ENCODE peak calls at places on chromosomes 16 and 17, in seven cellular contexts. One of them, this sample, is unnamed.

GRCh38 chr17:1769826-1770477 is 8.1 kb downstream of the SERPINF1 start:
- DNase-seq in GM12865: no peak
- DNase-seq in mucosa of descending colon: no peak
- DNase-seq in fibroblast of lung: no peak
- DNase-seq in OCI-LY7: no peak
- DNase-seq in lung: no peak
- DNase-seq in fibroblast of the aortic adventitia: no peak
- DNase-seq in this sample: no peak

GRCh38 chr16:61555718-61556441 is 480.4 kb downstream of the CDH8 start:
- DNase-seq in fibroblast of lung: no peak
- DNase-seq in OCI-LY7: no peak
- DNase-seq in GM12865: no peak
- DNase-seq in mucosa of descending colon: no peak
- DNase-seq in fibroblast of the aortic adventitia: no peak
- DNase-seq in lung: no peak
- DNase-seq in this sample: no peak

GRCh38 chr16:58127634-58128033 is 1.5 kb downstream of the CFAP20 start:
- DNase-seq in lung: no peak
- DNase-seq in mucosa of descending colon: no peak
- DNase-seq in OCI-LY7: peak; percentile 28
- DNase-seq in fibroblast of lung: no peak
- DNase-seq in GM12865: no peak
- DNase-seq in fibroblast of the aortic adventitia: peak; percentile 20
- DNase-seq in this sample: no peak

GRCh38 chr16:1458336-1458976 is 14.1 kb upstream of the CCDC154 start:
- DNase-seq in GM12865: peak; percentile 28
- DNase-seq in fibroblast of lung: no peak
- DNase-seq in OCI-LY7: no peak
- DNase-seq in lung: no peak
- DNase-seq in mucosa of descending colon: no peak
- DNase-seq in fibroblast of the aortic adventitia: no peak
- DNase-seq in this sample: peak; percentile 67

GRCh38 chr16:49492896-49493620 is 119.5 kb downstream of the C16orf78 start:
- DNase-seq in fibroblast of lung: no peak
- DNase-seq in mucosa of descending colon: no peak
- DNase-seq in GM12865: no peak
- DNase-seq in lung: no peak
- DNase-seq in fibroblast of the aortic adventitia: no peak
- DNase-seq in OCI-LY7: no peak
- DNase-seq in this sample: no peak

GRCh38 chr17:61556224-61557188 is 34.5 kb downstream of the NACA2 start:
- DNase-seq in lung: no peak
- DNase-seq in GM12865: no peak
- DNase-seq in fibroblast of the aortic adventitia: peak; percentile 9
- DNase-seq in fibroblast of lung: peak; percentile 37
- DNase-seq in OCI-LY7: peak; percentile 38
- DNase-seq in mucosa of descending colon: no peak
- DNase-seq in this sample: no peak

GRCh38 chr16:49631521-49632041 is 224.3 kb downstream of the ZNF423 start:
- DNase-seq in mucosa of descending colon: no peak
- DNase-seq in lung: no peak
- DNase-seq in OCI-LY7: no peak
- DNase-seq in fibroblast of the aortic adventitia: peak; percentile 81
- DNase-seq in GM12865: no peak
- DNase-seq in fibroblast of lung: peak; percentile 77
- DNase-seq in this sample: no peak

GRCh38 chr16:77780378-77780837 is 8.0 kb upstream of the VAT1L start:
- DNase-seq in OCI-LY7: no peak
- DNase-seq in GM12865: no peak
- DNase-seq in lung: no peak
- DNase-seq in fibroblast of the aortic adventitia: peak; percentile 90
- DNase-seq in mucosa of descending colon: no peak
- DNase-seq in fibroblast of lung: peak; percentile 99
- DNase-seq in this sample: no peak

GRCh38 chr17:32396343-32396742 is 46.4 kb downstream of the ZNF207 start:
- DNase-seq in OCI-LY7: no peak
- DNase-seq in GM12865: no peak
- DNase-seq in mucosa of descending colon: no peak
- DNase-seq in fibroblast of the aortic adventitia: no peak
- DNase-seq in lung: no peak
- DNase-seq in fibroblast of lung: no peak
- DNase-seq in this sample: no peak

GRCh38 chr16:24984101-24984500 is 31.1 kb downstream of the ARHGAP17 start:
- DNase-seq in fibroblast of the aortic adventitia: no peak
- DNase-seq in GM12865: no peak
- DNase-seq in mucosa of descending colon: no peak
- DNase-seq in fibroblast of lung: no peak
- DNase-seq in lung: no peak
- DNase-seq in OCI-LY7: no peak
- DNase-seq in this sample: no peak

GRCh38 chr16:548586-548985 is 11.6 kb upstream of the PRR35 start:
- DNase-seq in mucosa of descending colon: no peak
- DNase-seq in lung: no peak
- DNase-seq in fibroblast of lung: no peak
- DNase-seq in GM12865: no peak
- DNase-seq in fibroblast of the aortic adventitia: no peak
- DNase-seq in OCI-LY7: no peak
- DNase-seq in this sample: no peak

GRCh38 chr16:7983671-7984070 is 606.6 kb downstream of the TMEM114 start:
- DNase-seq in GM12865: no peak
- DNase-seq in fibroblast of the aortic adventitia: no peak
- DNase-seq in mucosa of descending colon: no peak
- DNase-seq in lung: no peak
- DNase-seq in OCI-LY7: no peak
- DNase-seq in fibroblast of lung: no peak
- DNase-seq in this sample: no peak

GRCh38 chr16:3578121-3578520 is 918 bp upstream of the NLRC3 start:
- DNase-seq in fibroblast of lung: no peak
- DNase-seq in OCI-LY7: peak; percentile 63
- DNase-seq in lung: no peak
- DNase-seq in mucosa of descending colon: no peak
- DNase-seq in GM12865: peak; percentile 60
- DNase-seq in fibroblast of the aortic adventitia: no peak
- DNase-seq in this sample: no peak

GRCh38 chr17:79618383-79619067 is 7.7 kb upstream of the RBFOX3 start:
- DNase-seq in OCI-LY7: no peak
- DNase-seq in lung: no peak
- DNase-seq in fibroblast of lung: no peak
- DNase-seq in mucosa of descending colon: peak; percentile 3
- DNase-seq in GM12865: no peak
- DNase-seq in fibroblast of the aortic adventitia: no peak
- DNase-seq in this sample: no peak

GRCh38 chr16:86510465-86511261 is at the start of gene FOXF1:
- DNase-seq in GM12865: peak; percentile 11
- DNase-seq in fibroblast of the aortic adventitia: peak; percentile 67
- DNase-seq in OCI-LY7: no peak
- DNase-seq in lung: no peak
- DNase-seq in mucosa of descending colon: no peak
- DNase-seq in fibroblast of lung: peak; percentile 81
- DNase-seq in this sample: peak; percentile 41

GRCh38 chr17:81479175-81479574 is 33.4 kb downstream of the ACTG1 start:
- DNase-seq in fibroblast of the aortic adventitia: no peak
- DNase-seq in OCI-LY7: no peak
- DNase-seq in GM12865: no peak
- DNase-seq in mucosa of descending colon: no peak
- DNase-seq in fibroblast of lung: no peak
- DNase-seq in lung: no peak
- DNase-seq in this sample: no peak

GRCh38 chr17:37702605-37703004 is 42.3 kb downstream of the HNF1B start:
- DNase-seq in fibroblast of the aortic adventitia: peak; percentile 75
- DNase-seq in mucosa of descending colon: no peak
- DNase-seq in OCI-LY7: no peak
- DNase-seq in fibroblast of lung: peak; percentile 91
- DNase-seq in GM12865: no peak
- DNase-seq in lung: no peak
- DNase-seq in this sample: no peak

GRCh38 chr16:48831081-48831722 is 221.2 kb upstream of the N4BP1 start:
- DNase-seq in GM12865: no peak
- DNase-seq in lung: no peak
- DNase-seq in mucosa of descending colon: no peak
- DNase-seq in fibroblast of lung: no peak
- DNase-seq in fibroblast of the aortic adventitia: no peak
- DNase-seq in OCI-LY7: no peak
- DNase-seq in this sample: no peak

GRCh38 chr17:82378741-82379021 is 7.1 kb downstream of the UTS2R start:
- DNase-seq in GM12865: no peak
- DNase-seq in lung: no peak
- DNase-seq in fibroblast of lung: no peak
- DNase-seq in fibroblast of the aortic adventitia: no peak
- DNase-seq in mucosa of descending colon: no peak
- DNase-seq in OCI-LY7: no peak
- DNase-seq in this sample: no peak

GRCh38 chr17:59853168-59853918 is 39.4 kb downstream of the TUBD1 start:
- DNase-seq in fibroblast of lung: peak; percentile 96
- DNase-seq in OCI-LY7: peak; percentile 95
- DNase-seq in fibroblast of the aortic adventitia: peak; percentile 80
- DNase-seq in lung: peak; percentile 34
- DNase-seq in mucosa of descending colon: peak; percentile 81
- DNase-seq in GM12865: peak; percentile 88
- DNase-seq in this sample: peak; percentile 50

GRCh38 chr16:85746431-85747227 is 4.3 kb downstream of the C16orf74 start:
- DNase-seq in fibroblast of the aortic adventitia: peak; percentile 71
- DNase-seq in OCI-LY7: peak; percentile 65
- DNase-seq in GM12865: peak; percentile 78
- DNase-seq in fibroblast of lung: peak; percentile 48
- DNase-seq in mucosa of descending colon: no peak
- DNase-seq in lung: no peak
- DNase-seq in this sample: peak; percentile 73

GRCh38 chr17:75635610-75636202 is 2.5 kb downstream of the SMIM5 start:
- DNase-seq in fibroblast of lung: no peak
- DNase-seq in GM12865: no peak
- DNase-seq in lung: no peak
- DNase-seq in mucosa of descending colon: peak; percentile 77
- DNase-seq in OCI-LY7: no peak
- DNase-seq in fibroblast of the aortic adventitia: no peak
- DNase-seq in this sample: no peak

GRCh38 chr16:80667925-80668324 is 127.1 kb downstream of the DYNLRB2 start:
- DNase-seq in OCI-LY7: no peak
- DNase-seq in fibroblast of lung: no peak
- DNase-seq in fibroblast of the aortic adventitia: no peak
- DNase-seq in lung: no peak
- DNase-seq in mucosa of descending colon: no peak
- DNase-seq in GM12865: no peak
- DNase-seq in this sample: no peak

DNA sequence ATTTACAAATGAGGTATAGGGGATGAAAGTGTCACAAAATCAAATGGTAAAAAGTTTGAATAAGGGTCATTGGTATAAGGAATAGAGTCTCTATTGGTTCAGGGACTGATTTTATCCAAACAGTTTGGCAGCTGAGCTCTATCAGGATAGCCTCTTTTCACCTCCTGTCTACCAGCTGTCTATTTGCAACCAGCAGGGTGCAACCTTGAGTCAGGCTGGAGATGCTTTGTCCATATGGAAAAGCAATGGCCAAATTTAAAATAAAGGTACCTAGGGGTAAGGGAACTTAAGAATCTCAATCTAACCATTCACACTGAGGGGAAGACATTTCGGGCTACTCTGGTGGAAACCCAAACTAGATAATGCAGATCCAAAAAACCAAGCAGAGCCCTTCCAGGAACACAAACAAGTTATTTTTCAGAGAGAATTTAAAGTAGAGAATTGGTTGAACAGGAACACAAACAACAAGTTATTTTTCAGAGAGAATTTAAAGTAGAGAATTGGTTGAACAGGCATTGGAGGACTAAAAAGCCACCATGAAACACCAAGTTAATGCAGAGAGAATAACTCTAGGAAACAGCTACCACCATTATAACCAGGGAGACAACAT is 12.6 kb upstream of the CA10 start:
- DNase-seq in GM12865: peak; percentile 9
- DNase-seq in OCI-LY7: no peak
- DNase-seq in fibroblast of the aortic adventitia: no peak
- DNase-seq in lung: no peak
- DNase-seq in fibroblast of lung: no peak
- DNase-seq in mucosa of descending colon: no peak
- DNase-seq in this sample: no peak
- TF ChIP-seq CTCF in GM12865: peak; percentile 41
- TF ChIP-seq CTCF in OCI-LY7: peak; percentile 73
- TF ChIP-seq CTCF in fibroblast of the aortic adventitia: no peak
- TF ChIP-seq CTCF in lung: no peak
- TF ChIP-seq CTCF in fibroblast of lung: no peak
- TF ChIP-seq CTCF in mucosa of descending colon: peak; percentile 27
- TF ChIP-seq CTCF in this sample: no peak

GRCh38 chr17:7304179-7304578 is 3.2 kb upstream of the EIF5A start:
- DNase-seq in fibroblast of lung: no peak
- DNase-seq in fibroblast of the aortic adventitia: no peak
- DNase-seq in OCI-LY7: no peak
- DNase-seq in mucosa of descending colon: no peak
- DNase-seq in lung: no peak
- DNase-seq in GM12865: no peak
- DNase-seq in this sample: no peak
- TF ChIP-seq CTCF in fibroblast of lung: no peak
- TF ChIP-seq CTCF in fibroblast of the aortic adventitia: no peak
- TF ChIP-seq CTCF in OCI-LY7: no peak
- TF ChIP-seq CTCF in mucosa of descending colon: no peak
- TF ChIP-seq CTCF in lung: no peak
- TF ChIP-seq CTCF in GM12865: no peak
- TF ChIP-seq CTCF in this sample: no peak

GRCh38 chr16:73503093-73503492 is 455.2 kb upstream of the ZFHX3 start:
- DNase-seq in OCI-LY7: no peak
- DNase-seq in fibroblast of lung: no peak
- DNase-seq in fibroblast of the aortic adventitia: no peak
- DNase-seq in lung: no peak
- DNase-seq in mucosa of descending colon: no peak
- DNase-seq in GM12865: no peak
- DNase-seq in this sample: no peak

GRCh38 chr16:73510852-73511251 is 462.9 kb upstream of the ZFHX3 start:
- DNase-seq in OCI-LY7: no peak
- DNase-seq in fibroblast of lung: no peak
- DNase-seq in GM12865: no peak
- DNase-seq in fibroblast of the aortic adventitia: no peak
- DNase-seq in mucosa of descending colon: no peak
- DNase-seq in lung: no peak
- DNase-seq in this sample: no peak

GRCh38 chr16:73504591-73504990 is 456.7 kb upstream of the ZFHX3 start:
- DNase-seq in fibroblast of the aortic adventitia: no peak
- DNase-seq in OCI-LY7: no peak
- DNase-seq in mucosa of descending colon: no peak
- DNase-seq in lung: no peak
- DNase-seq in GM12865: no peak
- DNase-seq in fibroblast of lung: no peak
- DNase-seq in this sample: no peak

GRCh38 chr16:73505178-73505968 is 457.4 kb upstream of the ZFHX3 start:
- DNase-seq in mucosa of descending colon: no peak
- DNase-seq in fibroblast of lung: no peak
- DNase-seq in lung: no peak
- DNase-seq in GM12865: no peak
- DNase-seq in OCI-LY7: no peak
- DNase-seq in fibroblast of the aortic adventitia: no peak
- DNase-seq in this sample: no peak

GRCh38 chr16:73506568-73507056 is 458.7 kb upstream of the ZFHX3 start:
- DNase-seq in fibroblast of the aortic adventitia: no peak
- DNase-seq in GM12865: no peak
- DNase-seq in OCI-LY7: no peak
- DNase-seq in mucosa of descending colon: no peak
- DNase-seq in lung: no peak
- DNase-seq in fibroblast of lung: no peak
- DNase-seq in this sample: no peak
- TF ChIP-seq CTCF in fibroblast of the aortic adventitia: no peak
- TF ChIP-seq CTCF in GM12865: no peak
- TF ChIP-seq CTCF in OCI-LY7: no peak
- TF ChIP-seq CTCF in mucosa of descending colon: no peak
- TF ChIP-seq CTCF in lung: no peak
- TF ChIP-seq CTCF in fibroblast of lung: no peak
- TF ChIP-seq CTCF in this sample: no peak

GRCh38 chr17:4074831-4075495 is 67.9 kb downstream of the ZZEF1 start:
- DNase-seq in fibroblast of the aortic adventitia: peak; percentile 55
- DNase-seq in fibroblast of lung: peak; percentile 35
- DNase-seq in mucosa of descending colon: no peak
- DNase-seq in GM12865: peak; percentile 81
- DNase-seq in OCI-LY7: peak; percentile 62
- DNase-seq in lung: no peak
- DNase-seq in this sample: peak; percentile 61
- TF ChIP-seq CTCF in fibroblast of the aortic adventitia: peak; percentile 75
- TF ChIP-seq CTCF in fibroblast of lung: peak; percentile 59
- TF ChIP-seq CTCF in mucosa of descending colon: peak; percentile 13
- TF ChIP-seq CTCF in GM12865: peak; percentile 73
- TF ChIP-seq CTCF in OCI-LY7: peak; percentile 89
- TF ChIP-seq CTCF in lung: peak; percentile 36
- TF ChIP-seq CTCF in this sample: peak; percentile 67

This sample was measured in GM13976.